ENCODE peak calls at places on chromosomes 3 and 15, in eight cellular contexts. U is K562, K is esophagus muscularis mucosa, N is body of pancreas, A is IMR-90, O is HCT116, F is esophagus squamous epithelium, E is spleen. H is an unnamed sample.

GRCh38 chr3:132595036-132595435 is 2.0 kb upstream of the ACKR4 start:
- DNase-seq in U (no peak), K (no peak), N (no peak), A (peak; percentile 66), O (no peak), F (no peak), E (no peak), H (no peak)

GRCh38 chr3:136545664-136546266 is 206.4 kb downstream of the STAG1 start:
- DNase-seq in U (no peak), K (no peak), N (no peak), A (peak; percentile 51), O (no peak), F (no peak), E (no peak), H (no peak)

GRCh38 chr3:143327388-143327787 is 207.8 kb downstream of the CHST2 start:
- DNase-seq in U (no peak), K (no peak), N (no peak), A (no peak), O (no peak), F (no peak), E (no peak), H (no peak)

GRCh38 chr3:128969993-128970740 is 23.7 kb downstream of the CFAP92 start:
- DNase-seq in U (peak; percentile 46), K (no peak), N (peak; percentile 42), A (peak; percentile 37), O (peak; percentile 15), F (no peak), E (peak; percentile 85), H (peak; percentile 59)

GRCh38 chr3:196596355-196596754 is 27.9 kb downstream of the FBXO45 start:
- DNase-seq in U (no peak), K (no peak), N (no peak), A (no peak), O (no peak), F (no peak), E (no peak), H (no peak)

GRCh38 chr3:192409838-192410683 is 317.3 kb downstream of the FGF12 start:
- DNase-seq in U (no peak), K (no peak), N (peak; percentile 11), A (no peak), O (no peak), F (no peak), E (peak; percentile 76), H (peak; percentile 34)

GRCh38 chr3:120452816-120453215 is 2.0 kb upstream of the FSTL1 start:
- DNase-seq in U (no peak), K (no peak), N (no peak), A (no peak), O (no peak), F (no peak), E (no peak), H (no peak)

GRCh38 chr3:39941941-39942340 is 132.5 kb downstream of the MYRIP start:
- DNase-seq in U (no peak), K (no peak), N (peak; percentile 45), A (no peak), O (no peak), F (no peak), E (no peak), H (no peak)

GRCh38 chr15:34324933-34325332 is 12.6 kb downstream of the SLC12A6 start:
- DNase-seq in U (no peak), K (no peak), N (no peak), A (no peak), O (no peak), F (no peak), E (no peak), H (no peak)

GRCh38 chr3:42851228-42851834 is 24.3 kb downstream of the CYP8B1 start:
- DNase-seq in U (no peak), K (no peak), N (no peak), A (no peak), O (no peak), F (no peak), E (no peak), H (no peak)

GRCh38 chr3:47227678-47228077 is 54.9 kb downstream of the KIF9 start:
- DNase-seq in U (no peak), K (no peak), N (no peak), A (no peak), O (no peak), F (no peak), E (peak; percentile 77), H (no peak)

GRCh38 chr3:173501941-173502489 is 104.5 kb downstream of the NLGN1 start:
- DNase-seq in U (no peak), K (no peak), N (no peak), A (peak; percentile 4), O (no peak), F (no peak), E (no peak), H (no peak)

DNA sequence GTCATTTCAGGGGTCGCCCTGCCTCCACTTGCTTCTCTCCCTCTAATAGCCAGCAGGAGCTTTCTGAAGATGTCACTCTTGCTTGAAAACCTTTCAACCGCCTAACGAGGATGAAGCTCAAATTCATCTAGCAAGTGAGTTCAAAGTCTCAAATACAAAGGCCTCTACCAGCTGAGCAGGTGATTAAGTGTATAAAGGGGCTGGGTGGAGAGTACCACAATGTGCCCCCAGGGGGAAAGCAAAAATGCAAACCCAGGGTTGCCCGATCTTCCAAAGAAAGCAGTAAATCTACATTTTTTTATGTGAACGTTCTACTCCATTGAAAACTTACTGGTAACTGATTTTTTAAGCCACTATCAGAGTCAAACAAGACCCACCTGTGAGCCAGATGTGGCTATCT is 50.5 kb upstream of the GRIP2 start:
- DNase-seq in U (no peak), K (no peak), N (no peak), A (no peak), O (no peak), F (no peak), E (no peak), H (no peak)
- H3K4me1 ChIP-seq in U (no peaks in the 10 kb centered on the region), K (no peaks in the 10 kb centered on the region), N (no peaks in the 10 kb centered on the region), A (no peaks in the 10 kb centered on the region), O (peaks cover 2% of the 10 kb centered on the region), F (no peaks in the 10 kb centered on the region), E (peaks cover 4% of the 10 kb centered on the region), H (no peaks in the 10 kb centered on the region)

DNA sequence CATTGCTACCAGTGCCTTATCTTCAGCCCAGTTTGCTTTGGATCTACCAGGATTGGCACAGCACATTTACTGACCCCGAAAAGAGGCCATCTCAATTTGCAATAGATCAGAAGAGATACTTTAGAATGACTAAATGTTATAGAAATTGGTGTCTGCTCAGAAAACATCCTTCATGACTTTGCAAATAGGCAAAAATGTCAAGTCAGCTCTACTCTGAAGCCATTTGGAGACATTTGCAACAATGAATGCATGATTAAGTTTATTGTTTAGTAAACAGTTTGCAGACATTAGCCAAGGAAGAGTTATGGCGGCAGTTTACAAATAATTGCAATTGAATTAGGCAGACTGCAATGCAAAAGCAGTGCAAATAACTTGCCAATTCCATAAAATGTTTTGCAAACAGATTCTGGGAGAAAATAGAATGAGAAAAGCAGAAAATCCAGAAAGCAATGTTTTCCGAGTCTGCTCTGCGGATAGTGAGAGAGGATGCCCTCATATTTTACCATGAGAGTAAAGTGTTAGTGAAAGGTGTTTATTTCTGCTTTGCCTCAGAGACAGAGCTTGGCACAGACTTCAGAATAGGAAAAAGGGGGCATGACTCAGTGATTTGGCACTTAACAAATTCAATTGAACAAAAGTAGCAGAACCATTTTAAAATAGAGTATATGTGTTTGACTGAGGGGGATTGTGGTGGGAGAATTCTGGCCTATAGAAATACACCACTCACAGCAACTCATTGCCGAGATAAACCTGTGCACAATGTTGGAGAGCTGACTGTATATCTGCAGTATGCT is 334.9 kb upstream of the NR2F2 start:
- DNase-seq in U (no peak), K (no peak), N (no peak), A (peak; percentile 47), O (no peak), F (no peak), E (no peak), H (no peak)
- TF ChIP-seq POLR2A in U (no peak), K (no peak), N (no peak), A (no peak), O (no peak), F (no peak), E (no peak), H (no peak)

GRCh38 chr15:60379466-60380274 is 18.1 kb downstream of the ANXA2 start:
- DNase-seq in U (no peak), K (no peak), N (no peak), A (peak; percentile 98), O (peak; percentile 81), F (no peak), E (no peak), H (no peak)
- H3K4me1 ChIP-seq in U (no peaks in the 10 kb centered on the region), K (peaks cover 57% of the 10 kb centered on the region), N (peaks cover 41% of the 10 kb centered on the region), A (peaks cover 36% of the 10 kb centered on the region), O (peaks cover 87% of the 10 kb centered on the region), F (peaks cover 34% of the 10 kb centered on the region), E (peaks cover 5% of the 10 kb centered on the region), H (no peaks in the 10 kb centered on the region)

GRCh38 chr3:4980229-4981159 is 1.3 kb downstream of the BHLHE40 start:
- DNase-seq in U (peak; percentile 82), K (peak; percentile 98), N (peak; percentile 96), A (peak; percentile 92), O (peak; percentile 62), F (peak; percentile 73), E (peak; percentile 97), H (peak; percentile 88)

GRCh38 chr3:4978259-4978965 is 825 bp upstream of the BHLHE40 start:
- DNase-seq in U (peak; percentile 93), K (peak; percentile 99), N (peak; percentile 98), A (peak; percentile 97), O (peak; percentile 94), F (peak; percentile 86), E (peak; percentile 98), H (peak; percentile 95)

GRCh38 chr3:4981160-4981687 is 2.0 kb downstream of the BHLHE40 start:
- DNase-seq in U (no peak), K (no peak), N (peak; percentile 19), A (peak; percentile 34), O (no peak), F (no peak), E (no peak), H (no peak)

GRCh38 chr3:4978966-4979400 is 254 bp upstream of the BHLHE40 start:
- DNase-seq in U (peak; percentile 88), K (peak; percentile 99), N (peak; percentile 97), A (peak; percentile 99), O (peak; percentile 95), F (peak; percentile 88), E (peak; percentile 98), H (peak; percentile 97)

DNA sequence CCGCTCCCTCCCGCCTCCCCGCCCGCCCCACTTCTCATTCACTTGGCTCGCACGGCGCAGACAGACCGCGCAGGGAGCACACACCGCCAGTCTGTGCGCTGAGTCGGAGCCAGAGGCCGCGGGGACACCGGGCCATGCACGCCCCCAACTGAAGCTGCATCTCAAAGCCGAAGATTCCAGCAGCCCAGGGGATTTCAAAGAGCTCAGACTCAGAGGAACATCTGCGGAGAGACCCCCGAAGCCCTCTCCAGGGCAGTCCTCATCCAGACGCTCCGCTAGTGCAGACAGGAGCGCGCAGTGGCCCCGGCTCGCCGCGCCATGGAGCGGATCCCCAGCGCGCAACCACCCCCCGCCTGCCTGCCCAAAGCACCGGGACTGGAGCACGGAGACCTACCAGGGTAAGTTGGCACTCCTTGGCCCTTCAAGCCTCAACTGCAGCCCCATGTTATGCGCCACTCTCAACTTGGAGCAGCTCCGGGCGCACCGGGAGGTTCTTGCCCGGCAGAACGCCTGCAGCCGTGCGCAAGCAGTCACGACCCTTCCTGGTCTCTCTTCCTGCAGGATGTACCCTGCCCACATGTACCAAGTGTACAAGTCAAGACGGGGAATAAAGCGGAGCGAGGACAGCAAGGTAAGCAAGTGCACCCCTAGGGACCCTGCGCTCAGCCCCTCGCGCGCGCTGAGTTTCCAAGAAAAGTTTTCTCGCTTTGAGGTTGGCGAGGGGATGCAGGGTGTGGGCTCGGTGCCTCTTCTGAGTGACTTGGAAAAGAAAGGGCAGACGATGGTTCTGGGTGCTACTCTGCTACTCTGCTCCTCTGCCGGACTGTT is at the start of gene BHLHE40:
- DNase-seq in U (no peak), K (no peak), N (no peak), A (no peak), O (no peak), F (peak; percentile 45), E (peak; percentile 90), H (no peak)
- TF ChIP-seq POLR2A in U (peak; percentile 83), K (peak; percentile 88), N (peak; percentile 94), A (peak; percentile 94), O (no peak), F (peak; percentile 88), E (no peak), H (peak; percentile 61)

H was measured in ovary.